ENCODE peak calls at places on chromosomes 16 and 17, in nine cellular contexts. F is activated T-helper 9 cell treated with anti-CD3 and anti-CD28 coated beads, Interleukin-2, amount 50 U/mL, for 16 hours; U is stimulated activated CD8-positive, alpha-beta memory T cell treated with anti-CD3 and anti-CD28 coated beads, Interleukin-15, amount 100 ng/mL, for 1 hour; J is central memory CD8-positive, alpha-beta T cell; A is EH; O is GM23338; C is HL-60; Q is HS-27A; X is PC-3. W is an unnamed sample.

GRCh38 chr16:51527349-51527748 is 376.3 kb upstream of the SALL1 start:
- DNase-seq in C (no peak), X (no peak), F (no peak), O (no peak), U (no peak), A (no peak), Q (no peak), J (no peak), W (no peak)

GRCh38 chr17:16379654-16380053 is 1.2 kb upstream of the UBB start:
- DNase-seq in Q (no peak), O (no peak), J (no peak), C (no peak), X (no peak), F (no peak), A (no peak), U (no peak), W (no peak)

GRCh38 chr17:34519286-34519685 is 60.1 kb upstream of the TMEM132E start:
- DNase-seq in A (peak), J (no peak), C (no peak), X (no peak), O (peak), U (no peak), Q (no peak), F (no peak), W (peak)

GRCh38 chr17:58317421-58318064 is 11.1 kb downstream of the TSPOAP1 start:
- DNase-seq in O (peak), U (no peak), X (peak), F (peak), Q (peak), J (peak), A (peak), C (peak), W (peak)

GRCh38 chr16:63467513-63467912 is 1431.3 kb upstream of the CDH8 start:
- DNase-seq in C (no peak), F (no peak), J (no peak), U (no peak), X (no peak), O (no peak), Q (no peak), A (no peak), W (no peak)

GRCh38 chr16:88566158-88566557 is 4.0 kb upstream of the ZC3H18 start:
- DNase-seq in C (no peak), U (no peak), F (peak), A (peak), O (peak), X (no peak), Q (no peak), J (no peak), W (peak)

GRCh38 chr17:59330314-59330942 is 1.0 kb upstream of the YPEL2 start:
- DNase-seq in Q (no peak), A (no peak), F (no peak), X (peak), U (no peak), J (no peak), C (no peak), O (peak), W (peak)

GRCh38 chr16:79391395-79391794 is 209.1 kb downstream of the MAF start:
- DNase-seq in F (no peak), A (no peak), O (no peak), U (no peak), J (no peak), X (no peak), Q (no peak), C (no peak), W (no peak)

GRCh38 chr16:72858611-72859493 is 189.1 kb downstream of the ZFHX3 start:
- DNase-seq in Q (no peak), X (no peak), J (no peak), C (no peak), A (peak), F (no peak), O (no peak), U (no peak), W (no peak)

GRCh38 chr17:13393841-13394710 is 207.7 kb downstream of the HS3ST3A1 start:
- DNase-seq in U (no peak), A (peak), J (no peak), F (no peak), Q (no peak), O (no peak), C (no peak), X (peak), W (no peak)

GRCh38 chr17:19805006-19805405 is 56.9 kb upstream of the ALDH3A1 start:
- DNase-seq in J (no peak), X (no peak), O (no peak), U (no peak), A (peak), F (no peak), C (no peak), Q (no peak), W (no peak)

GRCh38 chr16:50007744-50008143 is 17.3 kb upstream of the CNEP1R1 start:
- DNase-seq in A (no peak), O (no peak), J (no peak), X (no peak), C (no peak), F (no peak), Q (no peak), U (no peak), W (no peak)

W was measured in HT-29.